ENCODE peak calls at places on chromosomes 13 and 19, in six cellular contexts. L is naive thymus-derived CD4-positive, alpha-beta T cell; E is pancreas; F is left lung; K is left ventricle myocardium inferior; O is psoas muscle. Z is an unnamed sample. For H3K4me1, the result is how much of the 10 kb centered on the place peaks cover.

GRCh38 chr19:19649580-19649995 is 6.1 kb upstream of the GMIP start:
- DNase-seq in O (no peak), K (no peak), L (no peak), F (peak), E (peak), Z (no peak)

GRCh38 chr19:2239771-2240770 is 3.4 kb downstream of the SF3A2 start:
- DNase-seq in F (no peak), O (no peak), L (peak), K (no peak), E (peak), Z (no peak)

GRCh38 chr13:27170521-27171243 is 929 bp downstream of the USP12 start:
- DNase-seq in L (no peak), K (peak), O (peak), E (peak), F (peak), Z (peak)

GRCh38 chr13:44040754-44041100 is 161.0 kb downstream of the LACC1 start:
- DNase-seq in E (no peak), O (no peak), L (no peak), K (no peak), F (no peak), Z (no peak)

GRCh38 chr13:95614641-95615245 is 29.8 kb downstream of the DZIP1 start:
- DNase-seq in O (no peak), E (no peak), K (no peak), L (no peak), F (no peak), Z (no peak)

GRCh38 chr19:32464279-32464678 is 58.7 kb downstream of the DPY19L3 start:
- DNase-seq in E (no peak), L (no peak), K (no peak), F (no peak), O (no peak), Z (peak)

GRCh38 chr13:71464673-71465072 is 402.3 kb downstream of the DACH1 start:
- DNase-seq in K (no peak), L (no peak), O (no peak), E (no peak), F (no peak), Z (no peak)

GRCh38 chr19:1189419-1189818 is 15.4 kb upstream of the SBNO2 start:
- DNase-seq in K (no peak), L (no peak), F (no peak), O (no peak), E (no peak), Z (no peak)

GRCh38 chr19:40607311-40607871 is 6.2 kb downstream of the LTBP4 start:
- DNase-seq in E (peak), O (no peak), K (no peak), L (no peak), F (peak), Z (no peak)

GRCh38 chr19:40221858-40222619 is 3.9 kb upstream of the TTC9B start:
- DNase-seq in K (peak), O (peak), E (no peak), L (peak), F (no peak), Z (peak)

GRCh38 chr19:33785795-33786194 is 10.9 kb upstream of the KCTD15 start:
- DNase-seq in F (no peak), L (no peak), K (no peak), O (no peak), E (no peak), Z (no peak)
- H3K4me1 ChIP-seq in F (under half), L (under half), K (under half), O (under half), E (under half), Z (under half)

GRCh38 chr13:74104661-74105275 is 29.4 kb downstream of the KLF12 start:
- DNase-seq in L (no peak), K (no peak), O (no peak), E (no peak), F (no peak), Z (no peak)
- H3K4me1 ChIP-seq in L (under half), K (half or more), O (under half), E (under half), F (under half), Z (under half)

GRCh38 chr19:45238556-45238955 is 6.7 kb downstream of the EXOC3L2 start:
- DNase-seq in F (no peak), L (no peak), E (no peak), O (no peak), K (no peak), Z (no peak)
- H3K4me1 ChIP-seq in F (under half), L (under half), E (under half), O (under half), K (under half), Z (under half)

DNA sequence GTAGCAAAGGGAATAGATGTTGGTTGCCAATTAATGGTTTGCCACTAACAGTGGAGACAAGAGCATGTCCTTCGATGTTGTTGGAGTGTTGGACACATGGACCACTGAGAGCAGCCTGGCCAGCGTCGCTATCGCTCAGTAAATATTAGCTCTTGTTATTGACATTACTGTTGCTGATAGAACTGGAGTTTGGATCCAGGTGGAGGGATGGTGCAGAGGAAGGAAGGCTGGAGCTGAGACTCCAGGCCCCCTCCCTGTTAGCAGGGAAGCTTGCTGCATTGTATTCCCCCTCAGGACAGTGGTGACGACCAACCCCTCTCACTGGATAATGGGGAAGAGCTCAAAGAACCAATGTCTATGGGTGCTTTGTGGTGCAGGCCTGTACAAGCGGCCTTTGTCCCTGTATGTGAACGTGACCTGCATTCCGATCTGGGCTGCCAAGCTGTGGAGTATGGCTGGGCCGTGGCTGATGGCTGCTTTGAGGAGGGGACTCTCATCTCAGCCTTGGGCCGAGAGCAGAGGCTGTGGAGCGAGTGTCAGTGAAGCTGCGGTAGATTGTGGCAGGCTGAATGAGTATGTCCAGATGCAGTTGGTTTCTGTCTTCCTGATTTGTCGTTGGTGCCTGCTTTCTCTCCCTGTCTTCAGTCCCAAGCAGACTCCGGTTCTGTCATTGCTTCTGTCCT is 7.0 kb downstream of the CLASRP start:
- DNase-seq in O (no peak), L (no peak), F (no peak), E (no peak), K (no peak), Z (no peak)
- H3K4me1 ChIP-seq in O (half or more), L (under half), F (under half), E (under half), K (half or more), Z (under half)